ENCODE peak calls at places on chromosomes 13 and 19, in six cellular contexts. One of them, this sample, is unnamed.

GRCh38 chr19:13796301-13797057 is 1.2 kb downstream of the ZSWIM4 start:
- DNase-seq in IMR-90: peak
- DNase-seq in thoracic aorta: peak
- DNase-seq in tibial artery: peak
- DNase-seq in heart right ventricle: peak
- DNase-seq in Peyer's patch: peak
- DNase-seq in this sample: peak

GRCh38 chr13:47945738-47946137 is 55.3 kb downstream of the SUCLA2 start:
- DNase-seq in IMR-90: peak
- DNase-seq in thoracic aorta: no peak
- DNase-seq in tibial artery: no peak
- DNase-seq in heart right ventricle: no peak
- DNase-seq in Peyer's patch: peak
- DNase-seq in this sample: no peak

GRCh38 chr19:35845215-35846037 is 6.9 kb downstream of the NPHS1 start:
- DNase-seq in IMR-90: no peak
- DNase-seq in thoracic aorta: no peak
- DNase-seq in tibial artery: no peak
- DNase-seq in heart right ventricle: no peak
- DNase-seq in Peyer's patch: peak
- DNase-seq in this sample: no peak

GRCh38 chr13:26923824-26924605 is 163.4 kb upstream of the GPR12 start:
- DNase-seq in IMR-90: peak
- DNase-seq in thoracic aorta: no peak
- DNase-seq in tibial artery: no peak
- DNase-seq in heart right ventricle: no peak
- DNase-seq in Peyer's patch: no peak
- DNase-seq in this sample: no peak

GRCh38 chr13:112890316-112891131 is 78.5 kb upstream of the MCF2L start:
- DNase-seq in IMR-90: no peak
- DNase-seq in thoracic aorta: no peak
- DNase-seq in tibial artery: no peak
- DNase-seq in heart right ventricle: no peak
- DNase-seq in Peyer's patch: no peak
- DNase-seq in this sample: no peak

GRCh38 chr13:113904411-113904810 is 40.5 kb upstream of the GAS6 start:
- DNase-seq in IMR-90: peak
- DNase-seq in thoracic aorta: no peak
- DNase-seq in tibial artery: no peak
- DNase-seq in heart right ventricle: peak
- DNase-seq in Peyer's patch: peak
- DNase-seq in this sample: peak

GRCh38 chr13:38348890-38349289 is 761 bp upstream of the UFM1 start:
- DNase-seq in IMR-90: peak
- DNase-seq in thoracic aorta: no peak
- DNase-seq in tibial artery: no peak
- DNase-seq in heart right ventricle: no peak
- DNase-seq in Peyer's patch: peak
- DNase-seq in this sample: no peak

GRCh38 chr19:34734601-34735103 is 609 bp downstream of the ZNF181 start:
- DNase-seq in IMR-90: no peak
- DNase-seq in thoracic aorta: no peak
- DNase-seq in tibial artery: no peak
- DNase-seq in heart right ventricle: no peak
- DNase-seq in Peyer's patch: no peak
- DNase-seq in this sample: no peak

GRCh38 chr19:42246143-42246868 is 3.9 kb upstream of the GSK3A start:
- DNase-seq in IMR-90: peak
- DNase-seq in thoracic aorta: peak
- DNase-seq in tibial artery: peak
- DNase-seq in heart right ventricle: peak
- DNase-seq in Peyer's patch: peak
- DNase-seq in this sample: peak

GRCh38 chr19:42406111-42406510 is 16.0 kb upstream of the CNFN start:
- DNase-seq in IMR-90: no peak
- DNase-seq in thoracic aorta: no peak
- DNase-seq in tibial artery: no peak
- DNase-seq in heart right ventricle: no peak
- DNase-seq in Peyer's patch: no peak
- DNase-seq in this sample: no peak

GRCh38 chr19:18223860-18224524 is 2.2 kb downstream of the PDE4C start:
- DNase-seq in IMR-90: no peak
- DNase-seq in thoracic aorta: no peak
- DNase-seq in tibial artery: peak
- DNase-seq in heart right ventricle: peak
- DNase-seq in Peyer's patch: peak
- DNase-seq in this sample: peak

GRCh38 chr13:98260357-98261164 is 83.5 kb upstream of the RNF113B start:
- DNase-seq in IMR-90: no peak
- DNase-seq in thoracic aorta: no peak
- DNase-seq in tibial artery: no peak
- DNase-seq in heart right ventricle: no peak
- DNase-seq in Peyer's patch: no peak
- DNase-seq in this sample: no peak

GRCh38 chr13:40181203-40181845 is 485.1 kb downstream of the FOXO1 start:
- DNase-seq in IMR-90: peak
- DNase-seq in thoracic aorta: no peak
- DNase-seq in tibial artery: no peak
- DNase-seq in heart right ventricle: no peak
- DNase-seq in Peyer's patch: no peak
- DNase-seq in this sample: no peak

GRCh38 chr13:108269601-108270328 is at the start of gene TNFSF13B:
- DNase-seq in IMR-90: peak
- DNase-seq in thoracic aorta: no peak
- DNase-seq in tibial artery: peak
- DNase-seq in heart right ventricle: peak
- DNase-seq in Peyer's patch: peak
- DNase-seq in this sample: no peak

GRCh38 chr13:84400711-84401110 is 518.4 kb upstream of the SLITRK1 start:
- DNase-seq in IMR-90: peak
- DNase-seq in thoracic aorta: no peak
- DNase-seq in tibial artery: no peak
- DNase-seq in heart right ventricle: no peak
- DNase-seq in Peyer's patch: no peak
- DNase-seq in this sample: no peak

GRCh38 chr13:98301721-98302120 is 124.7 kb upstream of the RNF113B start:
- DNase-seq in IMR-90: peak
- DNase-seq in thoracic aorta: no peak
- DNase-seq in tibial artery: no peak
- DNase-seq in heart right ventricle: no peak
- DNase-seq in Peyer's patch: no peak
- DNase-seq in this sample: no peak

GRCh38 chr19:43779147-43779819 is 1.5 kb downstream of the KCNN4 start:
- DNase-seq in IMR-90: no peak
- DNase-seq in thoracic aorta: no peak
- DNase-seq in tibial artery: no peak
- DNase-seq in heart right ventricle: no peak
- DNase-seq in Peyer's patch: peak
- DNase-seq in this sample: no peak

GRCh38 chr13:60981407-60981806 is 434.2 kb downstream of the PCDH20 start:
- DNase-seq in IMR-90: no peak
- DNase-seq in thoracic aorta: no peak
- DNase-seq in tibial artery: no peak
- DNase-seq in heart right ventricle: no peak
- DNase-seq in Peyer's patch: no peak
- DNase-seq in this sample: no peak

GRCh38 chr13:60990032-60990733 is 425.5 kb downstream of the PCDH20 start:
- DNase-seq in IMR-90: no peak
- DNase-seq in thoracic aorta: no peak
- DNase-seq in tibial artery: no peak
- DNase-seq in heart right ventricle: no peak
- DNase-seq in Peyer's patch: no peak
- DNase-seq in this sample: no peak

DNA sequence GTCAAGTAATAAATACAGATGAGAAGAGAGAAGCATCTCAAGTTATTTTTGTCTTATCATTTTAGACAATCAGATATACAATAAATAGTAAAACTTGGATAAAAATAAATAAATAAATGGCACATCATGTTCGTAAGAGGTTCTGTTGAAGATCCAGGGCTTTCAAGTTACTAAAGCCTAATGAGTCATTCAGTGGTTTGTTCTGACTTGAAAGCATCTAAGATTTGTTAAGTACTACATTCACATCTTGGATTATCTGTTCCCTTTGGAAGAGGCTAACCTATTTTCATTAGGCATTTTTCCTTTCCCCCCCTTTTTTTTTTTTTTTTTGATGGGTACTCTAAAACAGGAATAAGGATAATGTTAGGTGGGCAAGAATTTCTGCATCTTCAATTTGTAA is 429.3 kb downstream of the PCDH20 start:
- DNase-seq in IMR-90: no peak
- DNase-seq in thoracic aorta: no peak
- DNase-seq in tibial artery: no peak
- DNase-seq in heart right ventricle: no peak
- DNase-seq in Peyer's patch: no peak
- DNase-seq in this sample: no peak
- H3K27ac ChIP-seq in IMR-90: no peak
- H3K27ac ChIP-seq in thoracic aorta: no peak
- H3K27ac ChIP-seq in tibial artery: no peak
- H3K27ac ChIP-seq in heart right ventricle: no peak
- H3K27ac ChIP-seq in Peyer's patch: no peak
- H3K27ac ChIP-seq in this sample: no peak

DNA sequence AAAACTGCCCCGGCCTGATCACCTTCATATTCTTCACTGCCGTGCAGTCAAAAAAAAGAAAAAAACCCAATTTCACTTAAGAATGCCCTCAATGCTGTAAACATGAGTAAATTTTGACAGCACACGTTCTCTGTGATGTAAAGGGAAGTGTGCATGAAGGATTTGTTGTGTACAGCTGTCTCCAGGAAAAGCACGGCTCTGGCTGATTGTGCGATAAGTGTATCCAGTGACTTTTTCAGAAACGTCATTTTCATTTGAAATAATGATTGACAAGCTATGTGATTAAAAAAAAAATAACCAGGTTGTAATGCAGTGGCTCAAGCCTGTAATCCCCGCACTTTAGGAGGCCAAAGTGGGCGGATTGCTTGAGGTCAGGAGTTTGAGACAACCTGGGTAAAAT is 39.6 kb downstream of the ANKRD10 start:
- DNase-seq in IMR-90: no peak
- DNase-seq in thoracic aorta: no peak
- DNase-seq in tibial artery: no peak
- DNase-seq in heart right ventricle: no peak
- DNase-seq in Peyer's patch: no peak
- DNase-seq in this sample: no peak
- H3K27ac ChIP-seq in IMR-90: no peak
- H3K27ac ChIP-seq in thoracic aorta: no peak
- H3K27ac ChIP-seq in tibial artery: peak
- H3K27ac ChIP-seq in heart right ventricle: peak
- H3K27ac ChIP-seq in Peyer's patch: no peak
- H3K27ac ChIP-seq in this sample: peak

DNA sequence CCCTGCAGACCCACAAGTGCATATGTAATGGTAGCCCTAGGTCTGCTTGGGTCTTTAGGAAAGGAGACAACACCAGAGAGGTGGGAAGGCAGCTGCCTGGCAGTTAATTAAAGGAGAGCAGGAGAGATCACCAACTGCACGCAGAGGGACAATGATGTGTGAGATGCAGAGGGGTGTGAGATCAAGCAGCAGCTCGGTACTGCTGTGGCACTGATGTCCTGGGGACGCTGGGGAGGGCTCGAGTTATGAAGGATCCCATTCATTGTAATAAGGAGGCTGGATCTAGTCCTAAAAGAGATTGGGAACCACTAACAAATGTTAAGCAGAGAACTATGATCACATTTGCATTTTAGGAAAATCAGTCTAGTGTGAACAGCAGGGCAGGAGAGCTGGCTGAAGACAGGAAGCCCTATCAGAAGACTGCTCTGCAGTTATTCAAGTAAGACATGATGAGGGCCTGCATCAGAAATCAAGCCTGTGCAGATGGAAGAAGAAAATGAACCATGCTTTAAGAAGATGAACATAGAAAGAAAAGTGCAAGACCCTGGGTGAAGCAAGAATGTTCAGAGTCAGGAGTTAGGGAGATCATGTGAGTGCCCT is 80.4 kb downstream of the DLEU7 start:
- DNase-seq in IMR-90: no peak
- DNase-seq in thoracic aorta: no peak
- DNase-seq in tibial artery: no peak
- DNase-seq in heart right ventricle: no peak
- DNase-seq in Peyer's patch: no peak
- DNase-seq in this sample: no peak
- H3K27ac ChIP-seq in IMR-90: no peak
- H3K27ac ChIP-seq in thoracic aorta: no peak
- H3K27ac ChIP-seq in tibial artery: no peak
- H3K27ac ChIP-seq in heart right ventricle: no peak
- H3K27ac ChIP-seq in Peyer's patch: no peak
- H3K27ac ChIP-seq in this sample: no peak

DNA sequence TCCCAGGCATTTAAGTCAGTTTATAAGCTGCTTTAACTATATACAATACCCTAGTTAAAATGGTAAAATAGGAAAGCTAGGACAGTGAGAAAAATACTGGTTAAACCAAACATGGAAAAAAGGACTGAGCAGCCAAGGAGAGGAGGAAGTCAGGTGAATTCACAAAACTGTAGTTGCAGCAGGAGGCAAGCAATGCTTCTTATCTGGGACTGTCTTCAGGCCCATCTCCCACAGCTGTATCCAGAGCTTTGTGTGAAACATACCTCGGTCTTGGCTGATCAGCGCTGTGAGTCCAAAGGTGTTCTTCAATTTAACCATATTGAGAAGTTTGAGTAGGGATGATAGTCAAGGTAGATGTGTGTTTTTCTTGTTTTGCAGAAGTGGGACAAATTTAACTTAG is 15.7 kb upstream of the SUPT20H start:
- DNase-seq in IMR-90: no peak
- DNase-seq in thoracic aorta: no peak
- DNase-seq in tibial artery: no peak
- DNase-seq in heart right ventricle: no peak
- DNase-seq in Peyer's patch: no peak
- DNase-seq in this sample: no peak
- H3K27ac ChIP-seq in IMR-90: no peak
- H3K27ac ChIP-seq in thoracic aorta: no peak
- H3K27ac ChIP-seq in tibial artery: no peak
- H3K27ac ChIP-seq in heart right ventricle: no peak
- H3K27ac ChIP-seq in Peyer's patch: no peak
- H3K27ac ChIP-seq in this sample: no peak

GRCh38 chr19:47711652-47712239 is 1.5 kb upstream of the EHD2 start:
- DNase-seq in IMR-90: no peak
- DNase-seq in thoracic aorta: no peak
- DNase-seq in tibial artery: no peak
- DNase-seq in heart right ventricle: no peak
- DNase-seq in Peyer's patch: no peak
- DNase-seq in this sample: no peak

GRCh38 chr19:47716270-47716937 is 3.2 kb downstream of the EHD2 start:
- DNase-seq in IMR-90: no peak
- DNase-seq in thoracic aorta: no peak
- DNase-seq in tibial artery: no peak
- DNase-seq in heart right ventricle: peak
- DNase-seq in Peyer's patch: no peak
- DNase-seq in this sample: no peak

GRCh38 chr19:47719047-47719885 is 6.0 kb downstream of the EHD2 start:
- DNase-seq in IMR-90: peak
- DNase-seq in thoracic aorta: peak
- DNase-seq in tibial artery: peak
- DNase-seq in heart right ventricle: peak
- DNase-seq in Peyer's patch: peak
- DNase-seq in this sample: peak

GRCh38 chr19:47713046-47714021 is at the start of gene EHD2:
- DNase-seq in IMR-90: peak
- DNase-seq in thoracic aorta: no peak
- DNase-seq in tibial artery: peak
- DNase-seq in heart right ventricle: peak
- DNase-seq in Peyer's patch: peak
- DNase-seq in this sample: peak

GRCh38 chr19:47714339-47714738 is 1.1 kb downstream of the EHD2 start:
- DNase-seq in IMR-90: no peak
- DNase-seq in thoracic aorta: no peak
- DNase-seq in tibial artery: no peak
- DNase-seq in heart right ventricle: no peak
- DNase-seq in Peyer's patch: no peak
- DNase-seq in this sample: no peak
- H3K27ac ChIP-seq in IMR-90: peak
- H3K27ac ChIP-seq in thoracic aorta: peak
- H3K27ac ChIP-seq in tibial artery: peak
- H3K27ac ChIP-seq in heart right ventricle: peak
- H3K27ac ChIP-seq in Peyer's patch: no peak
- H3K27ac ChIP-seq in this sample: peak

This sample was measured in uterus.